ENCODE peak calls at places on chromosome 15, in nine cellular contexts. H is fibroblast of lung; N is thoracic aorta; L is neural progenitor cell; F is tibial artery; Z is CD8-positive, alpha-beta T cell; O is AG10803; Y is epithelial cell of esophagus; Q is right lobe of liver. T is an unnamed sample.

GRCh38 chr15:85329561-85330421 is 50.6 kb upstream of the AKAP13 start:
- DNase-seq in H (peak), N (no peak), L (no peak), F (no peak), Z (no peak), O (peak), Y (no peak), Q (no peak), T (no peak)

GRCh38 chr15:51311510-51311909 is 26.9 kb downstream of the CYP19A1 start:
- DNase-seq in H (no peak), N (no peak), L (no peak), F (peak), Z (no peak), O (no peak), Y (no peak), Q (no peak), T (peak)

GRCh38 chr15:50163719-50164410 is 18.1 kb upstream of the SLC27A2 start:
- DNase-seq in H (peak), N (no peak), L (no peak), F (no peak), Z (no peak), O (no peak), Y (no peak), Q (no peak), T (no peak)

GRCh38 chr15:53811530-53811929 is 52.1 kb upstream of the WDR72 start:
- DNase-seq in H (no peak), N (no peak), L (peak), F (no peak), Z (no peak), O (peak), Y (peak), Q (no peak), T (no peak)

GRCh38 chr15:32729700-32730099 is 11.9 kb downstream of the GREM1 start:
- DNase-seq in H (no peak), N (no peak), L (no peak), F (no peak), Z (no peak), O (no peak), Y (no peak), Q (no peak), T (no peak)

GRCh38 chr15:68612979-68613740 is 34.4 kb downstream of the CORO2B start:
- DNase-seq in H (no peak), N (no peak), L (peak), F (no peak), Z (no peak), O (peak), Y (peak), Q (no peak), T (no peak)

GRCh38 chr15:70356062-70356860 is 258.5 kb upstream of the TLE3 start:
- DNase-seq in H (no peak), N (no peak), L (no peak), F (no peak), Z (no peak), O (no peak), Y (no peak), Q (no peak), T (peak)

GRCh38 chr15:91867581-91868026 is 14.1 kb downstream of the SLCO3A1 start:
- DNase-seq in H (peak), N (peak), L (no peak), F (peak), Z (no peak), O (peak), Y (peak), Q (no peak), T (peak)

GRCh38 chr15:58200739-58201138 is 62.6 kb downstream of the AQP9 start:
- DNase-seq in H (no peak), N (no peak), L (no peak), F (no peak), Z (no peak), O (no peak), Y (no peak), Q (no peak), T (no peak)

GRCh38 chr15:55247766-55248427 is 41.7 kb downstream of the RAB27A start:
- DNase-seq in H (no peak), N (no peak), L (no peak), F (no peak), Z (no peak), O (no peak), Y (peak), Q (no peak), T (no peak)

GRCh38 chr15:85750319-85750806 is 44.4 kb downstream of the KLHL25 start:
- DNase-seq in H (peak), N (no peak), L (peak), F (peak), Z (no peak), O (peak), Y (no peak), Q (peak), T (peak)

GRCh38 chr15:29934251-29934650 is 112.0 kb upstream of the TJP1 start:
- DNase-seq in H (peak), N (no peak), L (no peak), F (no peak), Z (no peak), O (peak), Y (peak), Q (no peak), T (no peak)

GRCh38 chr15:101099183-101099582 is 152.7 kb downstream of the CHSY1 start:
- DNase-seq in H (no peak), N (no peak), L (no peak), F (no peak), Z (no peak), O (no peak), Y (peak), Q (no peak), T (no peak)

GRCh38 chr15:73284073-73284472 is 84.7 kb downstream of the HCN4 start:
- DNase-seq in H (peak), N (no peak), L (no peak), F (no peak), Z (no peak), O (peak), Y (peak), Q (no peak), T (no peak)

GRCh38 chr15:51251591-51251990 is 86.8 kb downstream of the CYP19A1 start:
- DNase-seq in H (no peak), N (no peak), L (no peak), F (no peak), Z (no peak), O (no peak), Y (no peak), Q (no peak), T (no peak)

GRCh38 chr15:57037548-57037947 is 119.1 kb downstream of the TCF12 start:
- DNase-seq in H (no peak), N (no peak), L (no peak), F (no peak), Z (no peak), O (no peak), Y (no peak), Q (no peak), T (no peak)

GRCh38 chr15:98525625-98526024 is 122.7 kb upstream of the IGF1R start:
- DNase-seq in H (no peak), N (no peak), L (no peak), F (no peak), Z (no peak), O (peak), Y (no peak), Q (no peak), T (no peak)

GRCh38 chr15:27873825-27874224 is 225.3 kb downstream of the OCA2 start:
- DNase-seq in H (no peak), N (no peak), L (no peak), F (no peak), Z (no peak), O (no peak), Y (no peak), Q (no peak), T (no peak)

GRCh38 chr15:70505411-70505919 is 257.9 kb downstream of the UACA start:
- DNase-seq in H (peak), N (no peak), L (no peak), F (no peak), Z (no peak), O (peak), Y (peak), Q (no peak), T (no peak)

GRCh38 chr15:55654541-55654940 is 66.4 kb upstream of the PYGO1 start:
- DNase-seq in H (peak), N (no peak), L (no peak), F (no peak), Z (no peak), O (no peak), Y (peak), Q (no peak), T (no peak)

GRCh38 chr15:60551147-60551780 is 72.3 kb upstream of the ICE2 start:
- DNase-seq in H (no peak), N (no peak), L (no peak), F (no peak), Z (no peak), O (no peak), Y (no peak), Q (no peak), T (no peak)

GRCh38 chr15:89998141-89998661 is 2.9 kb upstream of the ZNF710 start:
- DNase-seq in H (peak), N (no peak), L (no peak), F (no peak), Z (no peak), O (peak), Y (peak), Q (no peak), T (no peak)

GRCh38 chr15:83685864-83686263 is 31.9 kb downstream of the ADAMTSL3 start:
- DNase-seq in H (no peak), N (no peak), L (no peak), F (no peak), Z (no peak), O (no peak), Y (no peak), Q (no peak), T (no peak)

GRCh38 chr15:85313339-85313738 is 67.1 kb upstream of the AKAP13 start:
- DNase-seq in H (peak), N (no peak), L (no peak), F (no peak), Z (no peak), O (no peak), Y (no peak), Q (no peak), T (no peak)

GRCh38 chr15:98937413-98938104 is 70.0 kb downstream of the PGPEP1L start:
- DNase-seq in H (no peak), N (no peak), L (no peak), F (no peak), Z (no peak), O (no peak), Y (no peak), Q (no peak), T (no peak)

GRCh38 chr15:87496109-87496508 is 760.4 kb downstream of the NTRK3 start:
- DNase-seq in H (no peak), N (no peak), L (no peak), F (no peak), Z (no peak), O (no peak), Y (no peak), Q (no peak), T (no peak)

GRCh38 chr15:89321521-89322410 is 12.9 kb downstream of the POLG start:
- DNase-seq in H (no peak), N (no peak), L (no peak), F (peak), Z (no peak), O (no peak), Y (no peak), Q (peak), T (no peak)

GRCh38 chr15:99440551-99441426 is 125.0 kb upstream of the MEF2A start:
- DNase-seq in H (no peak), N (no peak), L (no peak), F (peak), Z (no peak), O (no peak), Y (no peak), Q (no peak), T (peak)

GRCh38 chr15:57946491-57947048 is 118.9 kb downstream of the ALDH1A2 start:
- DNase-seq in H (no peak), N (no peak), L (no peak), F (no peak), Z (no peak), O (no peak), Y (no peak), Q (no peak), T (no peak)

GRCh38 chr15:96356494-96357455 is 26.3 kb downstream of the NR2F2 start:
- DNase-seq in H (peak), N (no peak), L (peak), F (peak), Z (peak), O (peak), Y (peak), Q (peak), T (no peak)

GRCh38 chr15:76429661-76430060 is 93.1 kb downstream of the ISL2 start:
- DNase-seq in H (no peak), N (no peak), L (peak), F (no peak), Z (no peak), O (no peak), Y (no peak), Q (no peak), T (no peak)

GRCh38 chr15:48778338-48778730 is 32.5 kb downstream of the CEP152 start:
- DNase-seq in H (peak), N (no peak), L (no peak), F (no peak), Z (no peak), O (no peak), Y (no peak), Q (no peak), T (no peak)

GRCh38 chr15:76060098-76060989 is 559 bp downstream of the TMEM266 start:
- DNase-seq in H (no peak), N (no peak), L (no peak), F (no peak), Z (no peak), O (no peak), Y (no peak), Q (no peak), T (no peak)

GRCh38 chr15:83565553-83566159 is 88.3 kb upstream of the ADAMTSL3 start:
- DNase-seq in H (peak), N (no peak), L (peak), F (no peak), Z (no peak), O (peak), Y (peak), Q (no peak), T (no peak)

GRCh38 chr15:92118162-92118935 is 264.8 kb downstream of the SLCO3A1 start:
- DNase-seq in H (peak), N (no peak), L (no peak), F (no peak), Z (no peak), O (peak), Y (peak), Q (no peak), T (no peak)

GRCh38 chr15:25188551-25189101 is 233.8 kb downstream of the SNRPN start:
- DNase-seq in H (no peak), N (no peak), L (no peak), F (no peak), Z (no peak), O (no peak), Y (no peak), Q (no peak), T (no peak)

GRCh38 chr15:77607894-77608261 is 24.8 kb downstream of the LINGO1 start:
- DNase-seq in H (no peak), N (no peak), L (no peak), F (no peak), Z (no peak), O (no peak), Y (no peak), Q (no peak), T (no peak)

GRCh38 chr15:39360417-39360816 is 220.5 kb upstream of the THBS1 start:
- DNase-seq in H (peak), N (no peak), L (no peak), F (no peak), Z (no peak), O (peak), Y (no peak), Q (peak), T (no peak)

GRCh38 chr15:57440167-57440566 is 63.9 kb downstream of the CGNL1 start:
- DNase-seq in H (no peak), N (no peak), L (no peak), F (no peak), Z (no peak), O (no peak), Y (no peak), Q (no peak), T (no peak)

GRCh38 chr15:59352683-59353082 is 20.0 kb downstream of the MYO1E start:
- DNase-seq in H (no peak), N (no peak), L (no peak), F (no peak), Z (no peak), O (no peak), Y (no peak), Q (no peak), T (no peak)

GRCh38 chr15:59350421-59350732 is 22.3 kb downstream of the MYO1E start:
- DNase-seq in H (no peak), N (no peak), L (no peak), F (no peak), Z (no peak), O (no peak), Y (no peak), Q (no peak), T (no peak)

GRCh38 chr15:59355730-59356129 is 16.9 kb downstream of the MYO1E start:
- DNase-seq in H (no peak), N (no peak), L (no peak), F (no peak), Z (no peak), O (no peak), Y (no peak), Q (no peak), T (no peak)

GRCh38 chr15:59352189-59352588 is 20.5 kb downstream of the MYO1E start:
- DNase-seq in H (no peak), N (no peak), L (no peak), F (no peak), Z (no peak), O (no peak), Y (no peak), Q (no peak), T (no peak)

GRCh38 chr15:59353994-59354951 is 18.4 kb downstream of the MYO1E start:
- DNase-seq in H (no peak), N (no peak), L (peak), F (no peak), Z (no peak), O (no peak), Y (no peak), Q (no peak), T (no peak)
- H3K4me3 ChIP-seq in H (no peak), N (no peak), L (no peak), F (no peak), Z (peak), O (no peak), Y (no peak), Q (no peak), T (no peak)

GRCh38 chr15:40843885-40844542 is at the start of gene SPINT1:
- DNase-seq in H (peak), N (no peak), L (peak), F (no peak), Z (no peak), O (no peak), Y (peak), Q (no peak), T (no peak)
- H3K4me3 ChIP-seq in H (peak), N (peak), L (peak), F (peak), Z (peak), O (peak), Y (peak), Q (peak), T (peak)

GRCh38 chr15:63918901-63919348 is 85.2 kb upstream of the HERC1 start:
- DNase-seq in H (no peak), N (no peak), L (no peak), F (peak), Z (no peak), O (no peak), Y (no peak), Q (no peak), T (no peak)
- H3K4me3 ChIP-seq in H (no peak), N (no peak), L (no peak), F (no peak), Z (no peak), O (no peak), Y (no peak), Q (no peak), T (no peak)

GRCh38 chr15:45451265-45451664 is 71.3 kb downstream of the SLC30A4 start:
- DNase-seq in H (no peak), N (no peak), L (no peak), F (no peak), Z (no peak), O (no peak), Y (no peak), Q (no peak), T (no peak)

GRCh38 chr15:45456212-45457106 is 66.1 kb downstream of the SLC30A4 start:
- DNase-seq in H (peak), N (peak), L (no peak), F (no peak), Z (peak), O (peak), Y (peak), Q (no peak), T (no peak)

GRCh38 chr15:45457641-45458539 is 64.7 kb downstream of the SLC30A4 start:
- DNase-seq in H (peak), N (peak), L (peak), F (no peak), Z (peak), O (peak), Y (peak), Q (peak), T (no peak)

GRCh38 chr15:45457215-45457614 is 65.3 kb downstream of the SLC30A4 start:
- DNase-seq in H (no peak), N (no peak), L (no peak), F (no peak), Z (no peak), O (no peak), Y (no peak), Q (no peak), T (no peak)

DNA sequence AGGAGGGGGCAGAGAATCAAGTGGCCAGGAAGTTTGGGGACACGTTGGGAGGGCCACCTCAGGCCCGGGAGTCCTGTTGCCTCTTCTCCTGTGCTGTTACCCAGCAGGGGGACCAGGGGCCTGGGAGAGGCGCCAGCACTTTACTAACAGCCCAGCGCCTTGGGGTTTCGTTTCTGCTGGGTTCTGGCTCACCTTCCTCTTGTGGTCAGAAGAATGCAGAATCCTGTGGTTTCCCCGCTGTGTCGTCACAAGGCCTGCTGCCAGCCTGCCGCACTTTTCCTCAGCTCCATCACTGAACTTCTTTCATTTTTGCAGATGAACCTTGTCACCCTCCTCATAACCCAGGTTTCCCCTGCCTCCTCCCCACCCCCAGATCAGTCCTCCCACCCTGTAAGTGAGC is 67.7 kb downstream of the SLC30A4 start:
- DNase-seq in H (peak), N (no peak), L (no peak), F (no peak), Z (peak), O (peak), Y (peak), Q (peak), T (no peak)
- H3K4me3 ChIP-seq in H (no peak), N (no peak), L (no peak), F (no peak), Z (peak), O (no peak), Y (no peak), Q (no peak), T (no peak)

GRCh38 chr15:42275780-42276395 is 2.7 kb upstream of the TMEM87A start:
- DNase-seq in H (no peak), N (no peak), L (peak), F (no peak), Z (no peak), O (peak), Y (no peak), Q (no peak), T (no peak)
- H3K4me3 ChIP-seq in H (peak), N (peak), L (no peak), F (peak), Z (no peak), O (peak), Y (peak), Q (peak), T (peak)

GRCh38 chr15:65584241-65584640 is 26.7 kb downstream of the INTS14 start:
- DNase-seq in H (no peak), N (no peak), L (no peak), F (no peak), Z (no peak), O (no peak), Y (no peak), Q (no peak), T (no peak)

GRCh38 chr15:65579762-65580161 is 31.2 kb downstream of the INTS14 start:
- DNase-seq in H (no peak), N (no peak), L (no peak), F (no peak), Z (no peak), O (no peak), Y (no peak), Q (no peak), T (no peak)

GRCh38 chr15:65587094-65587493 is 23.8 kb downstream of the INTS14 start:
- DNase-seq in H (no peak), N (no peak), L (no peak), F (no peak), Z (no peak), O (no peak), Y (no peak), Q (no peak), T (no peak)

GRCh38 chr15:65580287-65580686 is 30.6 kb downstream of the INTS14 start:
- DNase-seq in H (peak), N (no peak), L (peak), F (no peak), Z (no peak), O (peak), Y (peak), Q (no peak), T (no peak)

GRCh38 chr15:65583701-65584100 is 27.2 kb downstream of the INTS14 start:
- DNase-seq in H (peak), N (no peak), L (peak), F (no peak), Z (peak), O (peak), Y (no peak), Q (no peak), T (no peak)
- H3K4me3 ChIP-seq in H (no peak), N (no peak), L (no peak), F (no peak), Z (no peak), O (no peak), Y (no peak), Q (no peak), T (no peak)

T was measured in coronary artery.